ENCODE peak calls at places on chromosomes 13 and 19, in six cellular contexts. One of them, this sample, is unnamed.

GRCh38 chr19:35202722-35203674 is 25.5 kb downstream of the FAM187B start:
- DNase-seq in GM23338: peak
- DNase-seq in tibial nerve: no peak
- DNase-seq in CD4-positive, alpha-beta memory T cell: no peak
- DNase-seq in mesenchymal stem cell: no peak
- DNase-seq in gastrocnemius medialis: no peak
- DNase-seq in this sample: no peak

GRCh38 chr19:40366697-40367561 is 18.4 kb downstream of the PLD3 start:
- DNase-seq in GM23338: peak
- DNase-seq in tibial nerve: no peak
- DNase-seq in CD4-positive, alpha-beta memory T cell: no peak
- DNase-seq in mesenchymal stem cell: peak
- DNase-seq in gastrocnemius medialis: no peak
- DNase-seq in this sample: no peak

GRCh38 chr19:7924241-7924640 is 1.7 kb downstream of the CTXN1 start:
- DNase-seq in GM23338: no peak
- DNase-seq in tibial nerve: no peak
- DNase-seq in CD4-positive, alpha-beta memory T cell: no peak
- DNase-seq in mesenchymal stem cell: no peak
- DNase-seq in gastrocnemius medialis: no peak
- DNase-seq in this sample: no peak

GRCh38 chr19:23531231-23531790 is 136.0 kb upstream of the ZNF91 start:
- DNase-seq in GM23338: no peak
- DNase-seq in tibial nerve: no peak
- DNase-seq in CD4-positive, alpha-beta memory T cell: no peak
- DNase-seq in mesenchymal stem cell: no peak
- DNase-seq in gastrocnemius medialis: no peak
- DNase-seq in this sample: no peak

GRCh38 chr13:108787709-108788394 is 158.4 kb downstream of the MYO16 start:
- DNase-seq in GM23338: no peak
- DNase-seq in tibial nerve: no peak
- DNase-seq in CD4-positive, alpha-beta memory T cell: no peak
- DNase-seq in mesenchymal stem cell: no peak
- DNase-seq in gastrocnemius medialis: no peak
- DNase-seq in this sample: no peak

GRCh38 chr19:14002571-14003278 is 3.4 kb downstream of the RFX1 start:
- DNase-seq in GM23338: no peak
- DNase-seq in tibial nerve: no peak
- DNase-seq in CD4-positive, alpha-beta memory T cell: peak
- DNase-seq in mesenchymal stem cell: no peak
- DNase-seq in gastrocnemius medialis: peak
- DNase-seq in this sample: no peak

GRCh38 chr13:91017669-91018053 is 329.8 kb upstream of the MIR17HG start:
- DNase-seq in GM23338: peak
- DNase-seq in tibial nerve: no peak
- DNase-seq in CD4-positive, alpha-beta memory T cell: no peak
- DNase-seq in mesenchymal stem cell: no peak
- DNase-seq in gastrocnemius medialis: no peak
- DNase-seq in this sample: no peak

GRCh38 chr19:4115050-4115817 is 8.7 kb downstream of the MAP2K2 start:
- DNase-seq in GM23338: no peak
- DNase-seq in tibial nerve: no peak
- DNase-seq in CD4-positive, alpha-beta memory T cell: peak
- DNase-seq in mesenchymal stem cell: no peak
- DNase-seq in gastrocnemius medialis: no peak
- DNase-seq in this sample: no peak

GRCh38 chr13:67197704-67198103 is 32.4 kb downstream of the PCDH9 start:
- DNase-seq in GM23338: no peak
- DNase-seq in tibial nerve: no peak
- DNase-seq in CD4-positive, alpha-beta memory T cell: no peak
- DNase-seq in mesenchymal stem cell: no peak
- DNase-seq in gastrocnemius medialis: no peak
- DNase-seq in this sample: no peak

GRCh38 chr19:8512115-8512967 is 1.6 kb downstream of the ZNF414 start:
- DNase-seq in GM23338: peak
- DNase-seq in tibial nerve: no peak
- DNase-seq in CD4-positive, alpha-beta memory T cell: no peak
- DNase-seq in mesenchymal stem cell: no peak
- DNase-seq in gastrocnemius medialis: no peak
- DNase-seq in this sample: no peak

GRCh38 chr13:71801781-71802180 is 65.2 kb downstream of the DACH1 start:
- DNase-seq in GM23338: no peak
- DNase-seq in tibial nerve: no peak
- DNase-seq in CD4-positive, alpha-beta memory T cell: no peak
- DNase-seq in mesenchymal stem cell: no peak
- DNase-seq in gastrocnemius medialis: no peak
- DNase-seq in this sample: no peak

GRCh38 chr13:90686438-90686837 is 661.0 kb upstream of the MIR17HG start:
- DNase-seq in GM23338: no peak
- DNase-seq in tibial nerve: no peak
- DNase-seq in CD4-positive, alpha-beta memory T cell: no peak
- DNase-seq in mesenchymal stem cell: peak
- DNase-seq in gastrocnemius medialis: no peak
- DNase-seq in this sample: no peak

GRCh38 chr13:45875951-45876350 is 24.4 kb upstream of the SIAH3 start:
- DNase-seq in GM23338: no peak
- DNase-seq in tibial nerve: no peak
- DNase-seq in CD4-positive, alpha-beta memory T cell: no peak
- DNase-seq in mesenchymal stem cell: no peak
- DNase-seq in gastrocnemius medialis: no peak
- DNase-seq in this sample: peak

GRCh38 chr19:15195987-15196682 is 4.7 kb downstream of the NOTCH3 start:
- DNase-seq in GM23338: peak
- DNase-seq in tibial nerve: no peak
- DNase-seq in CD4-positive, alpha-beta memory T cell: no peak
- DNase-seq in mesenchymal stem cell: no peak
- DNase-seq in gastrocnemius medialis: no peak
- DNase-seq in this sample: no peak

GRCh38 chr19:58009666-58010301 is 7.2 kb upstream of the ZNF606 start:
- DNase-seq in GM23338: peak
- DNase-seq in tibial nerve: no peak
- DNase-seq in CD4-positive, alpha-beta memory T cell: peak
- DNase-seq in mesenchymal stem cell: no peak
- DNase-seq in gastrocnemius medialis: peak
- DNase-seq in this sample: no peak

GRCh38 chr19:35266904-35267817 is 1.6 kb upstream of the USF2 start:
- DNase-seq in GM23338: peak
- DNase-seq in tibial nerve: no peak
- DNase-seq in CD4-positive, alpha-beta memory T cell: no peak
- DNase-seq in mesenchymal stem cell: peak
- DNase-seq in gastrocnemius medialis: no peak
- DNase-seq in this sample: no peak

GRCh38 chr13:27012482-27013197 is 159.0 kb downstream of the USP12 start:
- DNase-seq in GM23338: no peak
- DNase-seq in tibial nerve: no peak
- DNase-seq in CD4-positive, alpha-beta memory T cell: no peak
- DNase-seq in mesenchymal stem cell: peak
- DNase-seq in gastrocnemius medialis: no peak
- DNase-seq in this sample: peak

GRCh38 chr13:99731747-99732146 is 230.5 kb downstream of the TM9SF2 start:
- DNase-seq in GM23338: peak
- DNase-seq in tibial nerve: no peak
- DNase-seq in CD4-positive, alpha-beta memory T cell: no peak
- DNase-seq in mesenchymal stem cell: no peak
- DNase-seq in gastrocnemius medialis: no peak
- DNase-seq in this sample: no peak

GRCh38 chr19:55600336-55601028 is 394 bp downstream of the ZNF524 start:
- DNase-seq in GM23338: peak
- DNase-seq in tibial nerve: no peak
- DNase-seq in CD4-positive, alpha-beta memory T cell: no peak
- DNase-seq in mesenchymal stem cell: no peak
- DNase-seq in gastrocnemius medialis: no peak
- DNase-seq in this sample: no peak

GRCh38 chr19:53308339-53308811 is 25.2 kb upstream of the ZNF845 start:
- DNase-seq in GM23338: peak
- DNase-seq in tibial nerve: no peak
- DNase-seq in CD4-positive, alpha-beta memory T cell: no peak
- DNase-seq in mesenchymal stem cell: no peak
- DNase-seq in gastrocnemius medialis: no peak
- DNase-seq in this sample: no peak

GRCh38 chr19:48835734-48836088 is 580 bp downstream of the HSD17B14 start:
- DNase-seq in GM23338: peak
- DNase-seq in tibial nerve: peak
- DNase-seq in CD4-positive, alpha-beta memory T cell: peak
- DNase-seq in mesenchymal stem cell: peak
- DNase-seq in gastrocnemius medialis: peak
- DNase-seq in this sample: peak

GRCh38 chr13:57629391-57629804 is 2.1 kb upstream of the PCDH17 start:
- DNase-seq in GM23338: peak
- DNase-seq in tibial nerve: no peak
- DNase-seq in CD4-positive, alpha-beta memory T cell: no peak
- DNase-seq in mesenchymal stem cell: no peak
- DNase-seq in gastrocnemius medialis: no peak
- DNase-seq in this sample: no peak

GRCh38 chr13:96388598-96388997 is 298.7 kb downstream of the HS6ST3 start:
- DNase-seq in GM23338: peak
- DNase-seq in tibial nerve: no peak
- DNase-seq in CD4-positive, alpha-beta memory T cell: no peak
- DNase-seq in mesenchymal stem cell: no peak
- DNase-seq in gastrocnemius medialis: no peak
- DNase-seq in this sample: no peak

GRCh38 chr19:14476663-14477401 is 1.7 kb upstream of the PTGER1 start:
- DNase-seq in GM23338: no peak
- DNase-seq in tibial nerve: no peak
- DNase-seq in CD4-positive, alpha-beta memory T cell: peak
- DNase-seq in mesenchymal stem cell: peak
- DNase-seq in gastrocnemius medialis: no peak
- DNase-seq in this sample: no peak

GRCh38 chr13:33455291-33455690 is 169.7 kb upstream of the STARD13 start:
- DNase-seq in GM23338: no peak
- DNase-seq in tibial nerve: no peak
- DNase-seq in CD4-positive, alpha-beta memory T cell: no peak
- DNase-seq in mesenchymal stem cell: no peak
- DNase-seq in gastrocnemius medialis: no peak
- DNase-seq in this sample: no peak

GRCh38 chr19:48544856-48545750 is 6.9 kb upstream of the SULT2B1 start:
- DNase-seq in GM23338: peak
- DNase-seq in tibial nerve: no peak
- DNase-seq in CD4-positive, alpha-beta memory T cell: no peak
- DNase-seq in mesenchymal stem cell: no peak
- DNase-seq in gastrocnemius medialis: no peak
- DNase-seq in this sample: no peak

GRCh38 chr19:48442116-48443035 is 3.4 kb upstream of the GRWD1 start:
- DNase-seq in GM23338: peak
- DNase-seq in tibial nerve: no peak
- DNase-seq in CD4-positive, alpha-beta memory T cell: no peak
- DNase-seq in mesenchymal stem cell: no peak
- DNase-seq in gastrocnemius medialis: no peak
- DNase-seq in this sample: no peak

GRCh38 chr19:33684550-33685303 is 63.0 kb downstream of the CHST8 start:
- DNase-seq in GM23338: no peak
- DNase-seq in tibial nerve: no peak
- DNase-seq in CD4-positive, alpha-beta memory T cell: no peak
- DNase-seq in mesenchymal stem cell: no peak
- DNase-seq in gastrocnemius medialis: no peak
- DNase-seq in this sample: no peak

GRCh38 chr13:105410602-105411001 is 1124.9 kb downstream of the EFNB2 start:
- DNase-seq in GM23338: peak
- DNase-seq in tibial nerve: peak
- DNase-seq in CD4-positive, alpha-beta memory T cell: no peak
- DNase-seq in mesenchymal stem cell: peak
- DNase-seq in gastrocnemius medialis: no peak
- DNase-seq in this sample: no peak

GRCh38 chr13:68078874-68079273 is 848.7 kb upstream of the PCDH9 start:
- DNase-seq in GM23338: no peak
- DNase-seq in tibial nerve: no peak
- DNase-seq in CD4-positive, alpha-beta memory T cell: no peak
- DNase-seq in mesenchymal stem cell: peak
- DNase-seq in gastrocnemius medialis: no peak
- DNase-seq in this sample: no peak

GRCh38 chr19:19606021-19606420 is 12.5 kb downstream of the PBX4 start:
- DNase-seq in GM23338: no peak
- DNase-seq in tibial nerve: no peak
- DNase-seq in CD4-positive, alpha-beta memory T cell: peak
- DNase-seq in mesenchymal stem cell: no peak
- DNase-seq in gastrocnemius medialis: no peak
- DNase-seq in this sample: no peak

DNA sequence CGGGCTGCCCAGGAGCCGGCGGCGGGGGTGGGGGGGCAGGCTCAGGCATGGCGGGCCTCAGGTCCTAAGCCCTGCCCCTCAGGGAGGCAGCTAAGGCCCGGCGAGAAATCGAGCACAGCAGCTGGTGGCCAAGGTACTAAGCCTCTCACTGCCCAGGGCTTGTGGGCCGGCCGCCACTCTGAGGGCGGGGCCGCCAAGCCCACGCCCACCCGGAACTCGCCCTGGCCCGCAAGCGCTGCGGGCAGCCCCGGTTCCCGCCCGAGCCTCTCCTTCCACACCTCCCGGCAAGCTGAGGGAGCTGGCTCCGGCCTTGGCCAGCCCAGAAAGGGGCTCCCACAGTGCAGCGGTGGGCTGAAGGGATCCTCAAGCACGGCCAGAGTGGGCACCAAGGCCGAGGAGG is 33.1 kb downstream of the PCDH8 start:
- DNase-seq in GM23338: no peak
- DNase-seq in tibial nerve: no peak
- DNase-seq in CD4-positive, alpha-beta memory T cell: no peak
- DNase-seq in mesenchymal stem cell: no peak
- DNase-seq in gastrocnemius medialis: no peak
- DNase-seq in this sample: no peak
- H3K27ac ChIP-seq in GM23338: no peak
- H3K27ac ChIP-seq in tibial nerve: no peak
- H3K27ac ChIP-seq in CD4-positive, alpha-beta memory T cell: no peak
- H3K27ac ChIP-seq in mesenchymal stem cell: no peak
- H3K27ac ChIP-seq in gastrocnemius medialis: no peak
- H3K27ac ChIP-seq in this sample: no peak

DNA sequence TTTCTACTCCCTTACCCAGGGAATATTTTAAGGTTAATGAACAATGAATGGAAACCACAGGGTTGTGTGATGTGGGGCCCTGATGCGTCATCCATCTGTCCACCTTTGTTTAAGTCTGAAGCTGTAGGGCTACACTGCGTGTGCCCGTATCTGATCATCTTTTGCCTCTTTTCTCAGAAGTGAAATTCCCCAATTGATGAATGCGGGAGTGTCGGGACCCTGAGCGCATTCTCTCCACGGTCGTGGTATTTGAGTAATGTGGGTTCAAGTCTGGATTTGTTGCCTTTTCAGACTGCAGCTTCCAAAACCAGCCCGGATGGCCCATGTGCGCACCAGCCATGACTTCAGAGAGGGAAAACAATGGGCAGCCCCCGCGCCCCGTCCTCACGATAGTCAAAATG is 112.3 kb downstream of the COL4A2 start:
- DNase-seq in GM23338: no peak
- DNase-seq in tibial nerve: no peak
- DNase-seq in CD4-positive, alpha-beta memory T cell: no peak
- DNase-seq in mesenchymal stem cell: no peak
- DNase-seq in gastrocnemius medialis: no peak
- DNase-seq in this sample: no peak
- H3K27ac ChIP-seq in GM23338: no peak
- H3K27ac ChIP-seq in tibial nerve: peak
- H3K27ac ChIP-seq in CD4-positive, alpha-beta memory T cell: no peak
- H3K27ac ChIP-seq in mesenchymal stem cell: peak
- H3K27ac ChIP-seq in gastrocnemius medialis: peak
- H3K27ac ChIP-seq in this sample: no peak

GRCh38 chr19:38805180-38805579 is 7.6 kb downstream of the LGALS4 start:
- DNase-seq in GM23338: no peak
- DNase-seq in tibial nerve: no peak
- DNase-seq in CD4-positive, alpha-beta memory T cell: no peak
- DNase-seq in mesenchymal stem cell: no peak
- DNase-seq in gastrocnemius medialis: no peak
- DNase-seq in this sample: no peak
- H3K27ac ChIP-seq in GM23338: no peak
- H3K27ac ChIP-seq in tibial nerve: no peak
- H3K27ac ChIP-seq in CD4-positive, alpha-beta memory T cell: no peak
- H3K27ac ChIP-seq in mesenchymal stem cell: no peak
- H3K27ac ChIP-seq in gastrocnemius medialis: no peak
- H3K27ac ChIP-seq in this sample: no peak

GRCh38 chr13:74036373-74036772 is 97.8 kb downstream of the KLF12 start:
- DNase-seq in GM23338: peak
- DNase-seq in tibial nerve: no peak
- DNase-seq in CD4-positive, alpha-beta memory T cell: no peak
- DNase-seq in mesenchymal stem cell: no peak
- DNase-seq in gastrocnemius medialis: no peak
- DNase-seq in this sample: no peak
- H3K27ac ChIP-seq in GM23338: peak
- H3K27ac ChIP-seq in tibial nerve: no peak
- H3K27ac ChIP-seq in CD4-positive, alpha-beta memory T cell: no peak
- H3K27ac ChIP-seq in mesenchymal stem cell: no peak
- H3K27ac ChIP-seq in gastrocnemius medialis: no peak
- H3K27ac ChIP-seq in this sample: no peak